ENCODE peak calls at places on chromosomes 5 and 9, in seven cellular contexts. Q, V, X, C, K, Y and H are unnamed samples. For H3K4me1, the result is how much of the 10 kb centered on the place peaks cover.

GRCh38 chr9:127185181-127185580 is 62.7 kb upstream of the ANGPTL2 start:
- DNase-seq in Q (no peak), V (no peak), X (peak), C (no peak), K (peak), Y (no peak), H (no peak)

GRCh38 chr5:59873113-59873512 is 20.4 kb downstream of the PDE4D start:
- DNase-seq in Q (no peak), V (no peak), X (no peak), C (no peak), K (no peak), Y (no peak), H (no peak)

GRCh38 chr9:113993838-113994540 is 84.1 kb downstream of the AMBP start:
- DNase-seq in Q (peak), V (peak), X (peak), C (peak), K (peak), Y (peak), H (peak)

GRCh38 chr5:180343110-180343845 is 9.9 kb downstream of the GFPT2 start:
- DNase-seq in Q (no peak), V (no peak), X (peak), C (no peak), K (peak), Y (no peak), H (no peak)

GRCh38 chr5:160036243-160036642 is 27.3 kb downstream of the TTC1 start:
- DNase-seq in Q (no peak), V (no peak), X (no peak), C (no peak), K (no peak), Y (no peak), H (no peak)

GRCh38 chr9:36764364-36765076 is 191.8 kb downstream of the MELK start:
- DNase-seq in Q (no peak), V (no peak), X (no peak), C (no peak), K (no peak), Y (no peak), H (no peak)

GRCh38 chr9:118276784-118277183 is 572.6 kb downstream of the TLR4 start:
- DNase-seq in Q (no peak), V (no peak), X (no peak), C (no peak), K (no peak), Y (no peak), H (no peak)

GRCh38 chr5:89098199-89098756 is 215.3 kb upstream of the MEF2C start:
- DNase-seq in Q (no peak), V (no peak), X (no peak), C (no peak), K (no peak), Y (no peak), H (no peak)

GRCh38 chr9:21549251-21549765 is 67.2 kb upstream of the IFNE start:
- DNase-seq in Q (no peak), V (peak), X (no peak), C (no peak), K (no peak), Y (peak), H (no peak)

GRCh38 chr5:10563132-10563939 is 534 bp upstream of the ANKRD33B start:
- DNase-seq in Q (peak), V (no peak), X (peak), C (peak), K (no peak), Y (peak), H (peak)

DNA sequence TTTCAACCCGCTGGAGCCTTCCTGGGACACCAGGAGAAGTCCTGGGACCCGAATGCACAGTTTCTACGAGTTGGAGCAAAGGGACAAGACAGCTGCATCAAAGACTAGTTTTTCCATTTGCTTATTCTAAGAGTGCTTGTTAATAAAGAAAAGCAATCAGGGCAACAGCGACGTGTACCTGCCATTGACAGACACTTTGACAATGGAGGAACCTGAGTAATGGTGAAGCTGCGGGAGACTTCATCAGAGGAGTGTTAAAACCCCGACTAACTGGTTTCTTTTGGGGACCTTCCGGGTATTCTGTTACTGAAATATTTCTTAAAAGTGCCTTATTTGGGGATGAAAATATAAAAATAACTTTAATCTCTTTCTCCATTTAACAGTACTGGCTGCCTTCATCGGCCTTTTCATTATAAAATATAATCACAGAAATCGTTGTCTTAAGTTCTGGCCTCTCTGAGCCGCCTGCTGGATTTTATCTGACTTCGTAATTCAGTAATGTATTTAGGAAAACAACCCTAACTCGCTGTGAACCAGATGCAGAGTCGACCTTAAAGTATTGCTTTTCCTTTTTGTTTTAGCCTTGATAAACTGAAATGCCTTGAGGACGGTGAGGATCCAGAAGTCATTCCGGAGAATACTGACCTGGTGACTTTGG is 781 bp downstream of the SNAPC3 start:
- DNase-seq in Q (no peak), V (no peak), X (no peak), C (no peak), K (no peak), Y (peak), H (no peak)
- TF ChIP-seq CTCF in Q (no peak), V (no peak), X (no peak), C (no peak), K (no peak), Y (no peak), H (no peak)

DNA sequence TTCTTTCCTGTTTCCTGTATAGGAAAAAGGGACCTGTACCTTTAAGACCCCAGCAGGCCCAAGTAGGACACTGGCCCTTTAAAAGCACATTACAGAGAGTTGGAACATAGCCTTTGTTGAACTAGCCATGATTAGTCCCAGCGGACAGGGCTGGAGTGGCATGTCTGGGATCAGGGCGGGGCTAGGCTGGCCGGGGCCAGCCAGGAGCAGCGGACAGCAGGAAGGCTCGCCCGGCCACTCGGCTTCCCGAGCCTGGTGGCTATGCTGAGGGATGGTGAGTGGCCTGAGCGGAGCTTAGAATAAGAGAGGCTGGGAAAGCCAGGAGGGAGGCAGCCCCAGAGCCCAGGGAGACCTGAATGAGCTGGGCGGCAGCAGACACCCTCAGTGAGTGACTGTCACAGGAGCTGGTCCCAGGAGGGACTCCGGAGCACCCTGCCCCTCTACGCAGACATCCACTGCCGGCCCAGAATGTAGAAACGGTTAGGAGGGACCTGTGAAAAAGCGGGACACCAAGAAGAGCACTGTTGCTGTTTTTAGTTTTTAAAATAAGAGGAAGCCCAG is 92.1 kb downstream of the DAB2IP start:
- DNase-seq in Q (peak), V (peak), X (peak), C (peak), K (peak), Y (peak), H (peak)
- H3K4me1 ChIP-seq in Q (under half), V (half or more), X (half or more), C (under half), K (half or more), Y (under half), H (under half)

GRCh38 chr5:135467051-135467625 is 15.0 kb upstream of the TIFAB start:
- DNase-seq in Q (peak), V (no peak), X (peak), C (peak), K (no peak), Y (no peak), H (no peak)

GRCh38 chr5:135465391-135466122 is 13.4 kb upstream of the TIFAB start:
- DNase-seq in Q (peak), V (no peak), X (peak), C (peak), K (no peak), Y (no peak), H (no peak)

GRCh38 chr5:135468086-135468485 is 15.9 kb upstream of the TIFAB start:
- DNase-seq in Q (peak), V (no peak), X (peak), C (peak), K (no peak), Y (no peak), H (no peak)

GRCh38 chr5:135468541-135468940 is 16.4 kb upstream of the TIFAB start:
- DNase-seq in Q (peak), V (no peak), X (peak), C (peak), K (no peak), Y (no peak), H (no peak)

DNA sequence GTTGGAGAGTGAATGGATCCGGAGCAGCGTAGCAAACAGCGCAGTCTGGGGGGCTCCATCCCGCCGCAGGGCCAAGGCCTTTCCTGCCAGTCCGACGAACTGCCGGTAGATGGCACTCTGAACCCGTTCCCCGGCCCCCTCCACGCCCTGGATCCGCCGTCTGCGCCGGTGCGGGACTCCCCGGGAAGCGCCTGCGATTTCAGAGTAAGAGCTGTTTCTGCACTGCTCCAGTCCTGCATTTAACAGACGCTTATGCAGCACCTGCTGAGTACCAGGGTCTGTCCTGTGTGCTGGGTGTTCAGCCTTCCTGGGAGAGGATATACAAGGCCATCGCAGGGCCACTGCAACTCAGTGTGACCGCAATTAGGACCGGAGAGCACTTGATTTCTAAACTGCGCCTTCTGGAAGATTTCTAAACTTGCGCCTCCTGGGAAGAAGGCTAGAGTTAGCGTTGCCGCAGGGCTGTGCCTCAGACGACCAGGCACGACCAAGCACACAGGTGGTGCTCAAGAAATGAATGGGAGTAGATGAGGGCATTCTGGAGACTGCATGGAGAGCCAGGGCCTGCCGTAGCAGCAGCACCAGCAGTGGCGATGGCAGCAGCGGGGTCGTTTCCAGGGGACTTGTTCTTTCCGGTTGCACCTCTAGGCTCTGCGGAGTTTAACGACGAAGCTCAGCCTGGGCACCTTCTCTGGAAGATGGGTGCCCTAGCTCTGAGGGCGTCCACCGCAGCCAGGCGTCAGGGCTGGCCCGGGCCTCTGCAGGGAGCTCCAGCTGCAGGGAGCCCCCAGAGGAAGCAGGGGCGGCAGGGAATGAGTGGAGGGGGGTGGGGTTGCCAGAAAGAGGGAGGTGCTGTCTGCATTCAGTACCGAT is 14.3 kb upstream of the TIFAB start:
- DNase-seq in Q (peak), V (peak), X (peak), C (peak), K (peak), Y (peak), H (peak)
- H3K27ac ChIP-seq in Q (no peak), V (no peak), X (no peak), C (no peak), K (no peak), Y (no peak), H (no peak)

GRCh38 chr5:149314571-149315111 is 30.7 kb upstream of the GRPEL2 start:
- DNase-seq in Q (no peak), V (no peak), X (no peak), C (no peak), K (no peak), Y (no peak), H (no peak)
- TF ChIP-seq CTCF in Q (no peak), V (no peak), X (no peak), C (no peak), K (no peak), Y (no peak), H (no peak)